ENCODE peak calls at places on chromosomes 1 and 21, in eight cellular contexts. V, J, Q, P, W, N, T and B are unnamed samples.

GRCh38 chr1:156747737-156748669 is 3.5 kb downstream of the HDGF start:
- DNase-seq in V (no peak), J (peak; percentile 55), Q (no peak), P (peak; percentile 50), W (peak; percentile 48), N (no peak), T (no peak), B (no peak)

GRCh38 chr1:109240158-109241152 is 8.9 kb upstream of the CELSR2 start:
- DNase-seq in V (peak; percentile 56), J (peak; percentile 83), Q (peak; percentile 70), P (peak; percentile 95), W (peak; percentile 71), N (peak; percentile 25), T (peak; percentile 82), B (no peak)

GRCh38 chr1:9442986-9443385 is 96.3 kb upstream of the SLC25A33 start:
- DNase-seq in V (no peak), J (no peak), Q (no peak), P (no peak), W (no peak), N (no peak), T (no peak), B (no peak)

GRCh38 chr21:45134677-45135076 is 60.3 kb downstream of the ADARB1 start:
- DNase-seq in V (no peak), J (no peak), Q (no peak), P (no peak), W (no peak), N (no peak), T (no peak), B (no peak)

GRCh38 chr1:155933591-155934096 is 569 bp downstream of the KHDC4 start:
- DNase-seq in V (no peak), J (no peak), Q (no peak), P (no peak), W (no peak), N (no peak), T (no peak), B (no peak)

GRCh38 chr1:84851839-84852238 is 41.2 kb downstream of the LPAR3 start:
- DNase-seq in V (peak; percentile 92), J (no peak), Q (no peak), P (peak; percentile 89), W (peak; percentile 95), N (no peak), T (no peak), B (no peak)

GRCh38 chr1:171257207-171258052 is 9.1 kb downstream of the FMO1 start:
- DNase-seq in V (peak; percentile 10), J (peak; percentile 34), Q (no peak), P (peak; percentile 94), W (peak; percentile 24), N (no peak), T (peak; percentile 53), B (no peak)

GRCh38 chr1:31297273-31298247 is 728 bp downstream of the ZCCHC17 start:
- DNase-seq in V (peak; percentile 31), J (no peak), Q (no peak), P (peak; percentile 65), W (peak; percentile 28), N (no peak), T (no peak), B (peak; percentile 13)

GRCh38 chr1:236287757-236288619 is 6.2 kb upstream of the ERO1B start:
- DNase-seq in V (no peak), J (no peak), Q (peak; percentile 69), P (no peak), W (no peak), N (no peak), T (peak; percentile 56), B (no peak)

GRCh38 chr21:37198989-37199924 is 67.9 kb downstream of the VPS26C start:
- DNase-seq in V (peak; percentile 22), J (no peak), Q (no peak), P (peak; percentile 84), W (peak; percentile 66), N (no peak), T (no peak), B (no peak)

GRCh38 chr1:240905225-240905765 is 293.3 kb upstream of the GREM2 start:
- DNase-seq in V (no peak), J (no peak), Q (no peak), P (no peak), W (no peak), N (no peak), T (no peak), B (no peak)

GRCh38 chr1:113035086-113035485 is 37.9 kb upstream of the LRIG2 start:
- DNase-seq in V (no peak), J (no peak), Q (no peak), P (peak; percentile 99), W (no peak), N (no peak), T (no peak), B (no peak)

GRCh38 chr1:20440785-20441200 is 45.2 kb downstream of the CAMK2N1 start:
- DNase-seq in V (peak; percentile 53), J (peak; percentile 60), Q (peak; percentile 73), P (no peak), W (peak; percentile 65), N (peak; percentile 33), T (peak; percentile 37), B (peak; percentile 58)

GRCh38 chr1:72435025-72435424 is 152.7 kb upstream of the NEGR1 start:
- DNase-seq in V (peak; percentile 17), J (no peak), Q (no peak), P (peak; percentile 40), W (peak; percentile 55), N (no peak), T (no peak), B (no peak)

GRCh38 chr1:79364896-79365295 is 358.4 kb upstream of the ADGRL4 start:
- DNase-seq in V (peak; percentile 6), J (no peak), Q (no peak), P (no peak), W (peak; percentile 22), N (no peak), T (no peak), B (no peak)

DNA sequence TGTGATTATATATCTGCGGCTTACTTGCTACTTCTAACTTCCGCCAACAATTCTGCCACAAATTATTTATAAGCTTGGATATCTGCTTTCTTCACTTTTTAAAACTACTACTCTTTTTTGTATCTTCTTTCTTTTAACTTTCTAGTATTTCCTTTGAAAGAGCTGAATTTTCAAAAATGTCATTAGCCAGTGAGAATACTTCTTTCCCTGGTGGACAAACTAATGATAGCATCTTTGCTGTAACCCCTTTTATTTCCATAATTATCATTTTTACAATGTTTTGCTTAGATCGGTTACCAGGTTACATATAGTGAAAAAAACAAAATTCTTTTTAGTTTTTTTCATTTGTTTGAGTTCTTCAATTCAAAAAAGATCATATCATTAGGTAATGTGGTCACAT is 355.9 kb upstream of the ADGRL4 start:
- DNase-seq in V (no peak), J (no peak), Q (no peak), P (no peak), W (no peak), N (no peak), T (no peak), B (no peak)
- TF ChIP-seq CTCF in V (peak; percentile 14), J (no peak), Q (no peak), P (no peak), W (no peak), N (no peak), T (no peak), B (peak; percentile 49)

GRCh38 chr1:56150441-56151215 is 428.7 kb downstream of the PLPP3 start:
- DNase-seq in V (no peak), J (no peak), Q (no peak), P (no peak), W (no peak), N (no peak), T (no peak), B (no peak)

GRCh38 chr1:56147020-56147419 is 432.3 kb downstream of the PLPP3 start:
- DNase-seq in V (no peak), J (no peak), Q (no peak), P (no peak), W (no peak), N (no peak), T (no peak), B (no peak)

GRCh38 chr1:56149761-56150160 is 429.6 kb downstream of the PLPP3 start:
- DNase-seq in V (no peak), J (no peak), Q (no peak), P (no peak), W (peak; percentile 27), N (no peak), T (no peak), B (no peak)

GRCh38 chr1:56147459-56147858 is 431.9 kb downstream of the PLPP3 start:
- DNase-seq in V (no peak), J (no peak), Q (no peak), P (no peak), W (no peak), N (no peak), T (no peak), B (no peak)

GRCh38 chr1:56148466-56149193 is 430.7 kb downstream of the PLPP3 start:
- DNase-seq in V (peak; percentile 25), J (no peak), Q (no peak), P (no peak), W (no peak), N (no peak), T (no peak), B (no peak)
- TF ChIP-seq CTCF in V (peak; percentile 25), J (no peak), Q (no peak), P (peak; percentile 32), W (no peak), N (no peak), T (no peak), B (no peak)

DNA sequence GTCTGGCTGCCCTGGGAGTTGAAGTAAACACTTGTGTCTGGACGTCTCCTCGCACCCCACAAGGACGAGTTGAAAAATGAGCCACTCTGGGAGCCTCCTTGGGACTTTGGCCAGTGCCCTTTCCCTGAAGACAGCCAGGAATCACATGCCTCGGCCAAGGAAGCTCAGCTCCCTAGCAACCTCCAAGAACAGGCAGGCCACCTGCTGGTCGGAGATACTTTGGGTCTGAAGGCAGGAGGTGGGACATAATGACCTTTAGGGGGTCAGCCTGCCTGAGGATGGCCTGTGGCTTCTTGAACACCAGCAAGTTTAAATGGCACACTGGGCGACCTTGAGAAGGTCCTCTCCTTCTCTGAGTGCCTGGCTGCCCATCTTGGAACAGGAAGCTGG is 165.8 kb upstream of the ZC3H12A start:
- DNase-seq in V (no peak), J (no peak), Q (no peak), P (no peak), W (no peak), N (no peak), T (no peak), B (no peak)
- TF ChIP-seq CTCF in V (no peak), J (no peak), Q (no peak), P (no peak), W (no peak), N (no peak), T (no peak), B (no peak)

GRCh38 chr1:2529776-2530500 is at the start of gene HES5:
- DNase-seq in V (no peak), J (peak; percentile 66), Q (peak; percentile 69), P (no peak), W (no peak), N (no peak), T (no peak), B (no peak)

GRCh38 chr1:2528611-2528965 is 1.5 kb downstream of the HES5 start:
- DNase-seq in V (no peak), J (no peak), Q (no peak), P (no peak), W (no peak), N (no peak), T (no peak), B (no peak)

GRCh38 chr1:2532485-2533160 is 2.6 kb upstream of the HES5 start:
- DNase-seq in V (no peak), J (no peak), Q (no peak), P (no peak), W (no peak), N (no peak), T (no peak), B (no peak)

GRCh38 chr1:2528966-2529750 is 905 bp downstream of the HES5 start:
- DNase-seq in V (no peak), J (peak; percentile 58), Q (peak; percentile 59), P (no peak), W (no peak), N (peak; percentile 46), T (no peak), B (no peak)

GRCh38 chr1:2530501-2531361 is 668 bp upstream of the HES5 start:
- DNase-seq in V (no peak), J (no peak), Q (no peak), P (no peak), W (no peak), N (peak; percentile 65), T (no peak), B (no peak)
- TF ChIP-seq CTCF in V (no peak), J (no peak), Q (no peak), P (peak; percentile 31), W (no peak), N (no peak), T (no peak), B (no peak)